ENCODE peak calls at places on chromosomes 12 and 14, in eight cellular contexts. C is PC-3; B is OCI-LY7; P is CD4-positive, CD25-positive, alpha-beta regulatory T cell; I is CD8-positive, alpha-beta T cell; O is transverse colon; E is heart left ventricle; W is ovary. Q is an unnamed sample.

GRCh38 chr12:132236930-132237771 is 92.2 kb downstream of the GALNT9 start:
- DNase-seq in P (no peak), O (no peak), E (peak; percentile 15), I (no peak), C (no peak), B (no peak), W (no peak), Q (no peak)

GRCh38 chr12:131130311-131130911 is 176.7 kb downstream of the ADGRD1 start:
- DNase-seq in E (no peak), O (no peak), W (no peak), I (no peak), P (no peak), B (no peak), C (no peak), Q (no peak)

GRCh38 chr14:39035336-39035735 is 67.7 kb downstream of the SEC23A start:
- DNase-seq in C (no peak), B (no peak), O (no peak), W (no peak), I (no peak), E (no peak), P (no peak), Q (no peak)

GRCh38 chr12:45112306-45112705 is 61.4 kb upstream of the DBX2 start:
- DNase-seq in C (peak; percentile 12), W (no peak), E (no peak), I (no peak), P (no peak), O (no peak), B (no peak), Q (no peak)

GRCh38 chr12:13465641-13466040 is 269.1 kb downstream of the EMP1 start:
- DNase-seq in B (no peak), P (no peak), I (no peak), E (peak; percentile 58), O (no peak), W (no peak), C (no peak), Q (no peak)

GRCh38 chr12:65845751-65846537 is 21.7 kb downstream of the HMGA2 start:
- DNase-seq in O (no peak), P (no peak), E (no peak), C (no peak), B (no peak), W (no peak), I (no peak), Q (no peak)

GRCh38 chr12:1918081-1918874 is at the start of gene CACNA2D4:
- DNase-seq in E (peak; percentile 35), W (no peak), C (no peak), O (no peak), P (no peak), B (no peak), I (no peak), Q (no peak)

GRCh38 chr12:1533205-1533601 is 61.2 kb downstream of the FBXL14 start:
- DNase-seq in I (no peak), O (no peak), B (peak; percentile 78), E (no peak), C (no peak), W (no peak), P (no peak), Q (peak; percentile 42)

GRCh38 chr12:49566361-49566760 is 1.6 kb downstream of the MCRS1 start:
- DNase-seq in I (no peak), E (peak; percentile 25), C (no peak), W (no peak), O (no peak), P (no peak), B (no peak), Q (no peak)

GRCh38 chr12:126095748-126096510 is 1030.7 kb downstream of the AACS start:
- DNase-seq in C (no peak), I (no peak), E (no peak), O (no peak), W (no peak), P (no peak), B (no peak), Q (no peak)

GRCh38 chr12:117190210-117190781 is at the start of gene FBXO21:
- DNase-seq in I (peak; percentile 90), B (peak; percentile 91), C (peak; percentile 93), P (peak; percentile 89), E (peak; percentile 94), O (peak; percentile 93), W (peak; percentile 96), Q (peak; percentile 93)

GRCh38 chr12:124500232-124501079 is 67.0 kb downstream of the NCOR2 start:
- DNase-seq in O (no peak), I (no peak), P (no peak), B (no peak), W (no peak), C (peak; percentile 23), E (no peak), Q (no peak)

GRCh38 chr12:124499873-124500231 is 67.6 kb downstream of the NCOR2 start:
- DNase-seq in E (no peak), I (no peak), C (no peak), O (no peak), W (no peak), B (no peak), P (no peak), Q (no peak)

GRCh38 chr12:124502379-124502778 is 65.0 kb downstream of the NCOR2 start:
- DNase-seq in I (no peak), E (no peak), W (no peak), P (no peak), O (no peak), C (no peak), B (no peak), Q (no peak)

GRCh38 chr12:124501827-124502226 is 65.6 kb downstream of the NCOR2 start:
- DNase-seq in C (no peak), I (no peak), W (no peak), O (no peak), P (no peak), B (no peak), E (no peak), Q (no peak)

DNA sequence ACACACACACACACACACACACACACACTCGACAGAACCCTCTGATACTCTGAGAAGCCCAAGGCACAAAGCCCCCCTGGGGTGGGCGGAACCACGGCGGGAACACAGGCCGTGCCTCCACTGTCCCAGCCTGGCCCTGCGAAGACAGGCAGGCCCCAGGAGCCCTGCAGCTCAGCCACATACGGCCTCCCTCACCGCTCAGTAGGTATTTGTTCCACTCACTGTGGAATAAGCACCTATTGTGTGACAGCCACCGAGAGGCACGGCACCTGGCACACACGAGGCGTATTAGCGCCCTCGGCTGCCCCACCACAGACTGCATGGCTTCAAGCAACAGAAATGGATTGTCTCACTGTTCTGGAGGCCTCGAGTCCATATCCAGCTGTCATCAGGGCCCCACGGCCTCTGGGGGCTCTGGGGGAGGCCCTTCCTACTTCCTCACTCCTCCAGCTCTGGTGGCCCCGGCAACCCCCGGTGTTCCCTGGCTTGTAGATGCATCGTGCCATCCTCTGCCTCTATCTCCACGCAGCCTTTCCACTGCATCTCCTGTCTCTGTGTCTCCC is 66.3 kb downstream of the NCOR2 start:
- DNase-seq in E (no peak), I (no peak), B (no peak), C (no peak), P (no peak), W (no peak), O (no peak), Q (no peak)
- H3K4me1 ChIP-seq in E (peaks cover 57% of the 10 kb centered on the region), I (peaks cover 5% of the 10 kb centered on the region), B (no peaks in the 10 kb centered on the region), C (no peaks in the 10 kb centered on the region), P (peaks cover 6% of the 10 kb centered on the region), W (peaks cover 46% of the 10 kb centered on the region), O (peaks cover 56% of the 10 kb centered on the region), Q (no peaks in the 10 kb centered on the region)

DNA sequence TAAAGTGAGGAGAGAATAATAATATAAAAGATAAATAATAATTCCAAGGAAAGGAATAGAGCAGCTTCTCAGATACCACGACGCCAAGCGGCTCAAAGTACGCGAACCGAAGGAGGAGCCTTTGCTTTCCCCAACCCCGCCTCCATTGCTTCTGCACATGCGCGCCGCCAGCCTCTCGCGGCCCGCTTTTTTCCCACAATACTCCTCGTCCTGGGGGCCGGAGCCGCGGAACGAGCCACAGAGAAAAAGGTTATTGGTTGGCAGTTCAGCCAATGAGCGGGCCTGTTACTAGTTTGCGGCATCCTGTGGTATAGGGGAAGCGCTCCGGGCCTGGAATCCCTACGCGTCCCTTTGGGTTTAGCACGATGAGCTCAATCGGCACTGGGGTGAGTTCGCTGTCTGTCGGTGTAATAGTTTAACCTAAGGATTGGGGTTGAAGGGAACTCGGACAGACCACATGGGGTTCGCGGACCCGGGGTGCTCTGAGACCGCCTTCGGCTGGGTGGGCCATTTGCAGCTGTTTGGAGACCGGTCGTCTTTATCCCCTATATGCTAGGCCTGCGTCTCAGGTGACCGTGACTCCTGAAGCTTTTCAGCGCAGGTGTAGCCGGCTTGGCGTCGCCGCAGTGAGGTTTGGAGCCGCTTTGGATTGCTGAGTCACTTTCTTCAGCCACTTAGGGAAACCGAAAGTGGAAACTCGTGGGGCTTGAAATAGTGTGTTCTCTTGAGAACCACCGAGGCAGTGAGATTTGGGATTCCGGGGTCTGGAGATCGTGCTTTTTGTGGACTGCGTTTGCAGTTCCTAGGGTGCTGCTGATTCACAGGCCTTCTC is at the start of gene PSMA3:
- DNase-seq in C (peak; percentile 100), E (peak; percentile 98), P (peak; percentile 96), I (peak; percentile 98), O (peak; percentile 98), B (peak; percentile 97), W (peak; percentile 97), Q (peak; percentile 98)
- H3K4me3 ChIP-seq in C (peak within 1 kb of the TSS; percentile 76), E (peak within 1 kb of the TSS; percentile 72), P (peak within 1 kb of the TSS; percentile 100), I (peak within 1 kb of the TSS; percentile 92), O (peak within 1 kb of the TSS; percentile 61), B (peak within 1 kb of the TSS; percentile 92), W (peak within 1 kb of the TSS; percentile 60), Q (peak within 1 kb of the TSS; percentile 98)

DNA sequence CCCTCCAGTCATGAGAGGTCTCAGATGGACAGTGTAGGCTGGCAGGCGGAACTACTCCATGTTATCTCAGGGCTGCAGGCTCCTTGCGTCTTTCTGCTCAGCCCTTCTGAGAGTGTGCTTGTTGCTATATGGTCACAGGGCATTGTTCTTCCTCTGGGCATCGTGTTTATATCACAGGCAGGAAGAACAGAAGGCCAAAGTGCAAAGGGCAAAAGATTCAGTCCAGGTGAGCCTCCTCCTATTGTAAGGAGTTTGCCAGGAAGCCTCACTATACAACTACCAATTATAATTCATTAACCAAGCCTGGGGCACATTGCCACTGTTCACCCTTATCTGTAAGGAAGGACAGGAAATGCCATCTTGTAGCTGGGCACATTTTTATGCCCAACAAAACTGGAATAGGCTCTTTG is 195.5 kb upstream of the KITLG start:
- DNase-seq in I (no peak), B (no peak), W (no peak), O (peak; percentile 60), C (no peak), P (no peak), E (no peak), Q (no peak)
- H3K27ac ChIP-seq in I (no peak overlapping the region), B (no peak overlapping the region), W (no peak overlapping the region), O (no peak overlapping the region), C (no peak overlapping the region), P (no peak overlapping the region), E (no peak overlapping the region), Q (no peak overlapping the region)

GRCh38 chr14:68946423-68946822 is 32.7 kb downstream of the ACTN1 start:
- DNase-seq in I (no peak), E (peak; percentile 13), B (no peak), W (no peak), P (no peak), O (no peak), C (no peak), Q (no peak)

GRCh38 chr14:68945585-68946289 is 33.4 kb downstream of the ACTN1 start:
- DNase-seq in B (no peak), I (no peak), W (no peak), P (no peak), C (no peak), E (peak; percentile 20), O (peak; percentile 72), Q (no peak)

GRCh38 chr14:68948686-68949085 is 30.4 kb downstream of the ACTN1 start:
- DNase-seq in E (peak; percentile 46), C (no peak), B (no peak), P (no peak), W (no peak), O (no peak), I (no peak), Q (no peak)

GRCh38 chr14:68949236-68949965 is 29.7 kb downstream of the ACTN1 start:
- DNase-seq in W (no peak), O (no peak), B (no peak), E (peak; percentile 45), C (no peak), P (no peak), I (no peak), Q (no peak)

GRCh38 chr14:68947802-68948201 is 31.3 kb downstream of the ACTN1 start:
- DNase-seq in E (peak; percentile 90), C (no peak), I (no peak), O (peak; percentile 87), B (no peak), W (no peak), P (no peak), Q (no peak)
- H3K4me1 ChIP-seq in E (peaks cover 82% of the 10 kb centered on the region), C (peaks cover 40% of the 10 kb centered on the region), I (peaks cover 98% of the 10 kb centered on the region), O (peaks cover 89% of the 10 kb centered on the region), B (no peaks in the 10 kb centered on the region), W (peaks cover 33% of the 10 kb centered on the region), P (peaks cover 28% of the 10 kb centered on the region), Q (peaks cover 16% of the 10 kb centered on the region)